ENCODE peak calls at places on chromosomes 12 and 14, in ten cellular contexts. B, C, P, H, Y, F, I, D, O and V are unnamed samples.

GRCh38 chr12:93468008-93468371 is 676 bp downstream of the MRPL42 start:
- DNase-seq in B (no peak), H (no peak), D (no peak), I (no peak), Y (no peak), O (no peak), P (no peak), C (no peak), F (no peak), V (no peak)

GRCh38 chr14:101235872-101236221 is 325.4 kb upstream of the DIO3 start:
- DNase-seq in Y (no peak), C (no peak), P (no peak), O (no peak), F (no peak), D (peak; percentile 43), B (no peak), H (no peak), I (no peak), V (no peak)

GRCh38 chr14:61877050-61877390 is 114.8 kb downstream of the SNAPC1 start:
- DNase-seq in B (no peak), Y (no peak), C (no peak), I (no peak), D (no peak), H (no peak), O (no peak), F (no peak), P (no peak), V (no peak)

GRCh38 chr12:24021164-24021502 is 71.7 kb upstream of the SOX5 start:
- DNase-seq in Y (no peak), O (no peak), C (no peak), D (no peak), P (no peak), H (no peak), I (no peak), B (no peak), F (no peak), V (no peak)

GRCh38 chr14:68677476-68677875 is 115.4 kb downstream of the ZFP36L1 start:
- DNase-seq in P (no peak), Y (no peak), I (no peak), C (no peak), H (no peak), F (no peak), D (peak; percentile 46), B (no peak), O (no peak), V (no peak)

GRCh38 chr14:65813760-65814387 is 401.3 kb downstream of the FUT8 start:
- DNase-seq in Y (no peak), F (no peak), O (no peak), B (no peak), P (no peak), D (no peak), I (no peak), C (no peak), H (no peak), V (no peak)

GRCh38 chr14:76708771-76709170 is 52.5 kb upstream of the VASH1 start:
- DNase-seq in H (no peak), F (no peak), O (no peak), P (no peak), D (no peak), Y (no peak), B (no peak), C (no peak), I (no peak), V (no peak)

GRCh38 chr14:53947452-53948180 is 9.0 kb downstream of the BMP4 start:
- DNase-seq in I (no peak), Y (no peak), D (no peak), F (no peak), H (peak; percentile 32), B (no peak), O (no peak), P (no peak), C (no peak), V (no peak)

GRCh38 chr14:33679461-33680225 is 271.2 kb downstream of the EGLN3 start:
- DNase-seq in C (no peak), F (no peak), D (no peak), Y (no peak), H (peak; percentile 93), B (no peak), P (no peak), I (no peak), O (no peak), V (peak; percentile 55)

GRCh38 chr14:72753879-72754400 is 140.0 kb downstream of the DPF3 start:
- DNase-seq in D (no peak), O (no peak), C (no peak), Y (no peak), I (no peak), H (no peak), P (no peak), B (no peak), F (no peak), V (no peak)